ENCODE peak calls at places on chromosomes 12 and 14, in eight cellular contexts. X is neural progenitor cell, B is nephron progenitor cell, N is heart left ventricle, V is A549, Y is HFF-Myc, L is NB4, U is astrocyte of the spinal cord. I is an unnamed sample.

GRCh38 chr12:68162374-68162773 is 2.8 kb upstream of the IFNG start:
- DNase-seq in V (no peak), X (no peak), L (no peak), U (no peak), N (no peak), B (no peak), Y (no peak), I (no peak)

GRCh38 chr14:65297744-65298143 is 114.8 kb upstream of the FUT8 start:
- DNase-seq in Y (no peak), U (no peak), N (no peak), L (no peak), V (peak), X (no peak), B (no peak), I (no peak)

GRCh38 chr14:78135450-78135891 is 34.7 kb upstream of the NRXN3 start:
- DNase-seq in X (no peak), B (no peak), L (peak), V (peak), U (peak), N (no peak), Y (no peak), I (no peak)

GRCh38 chr12:94098466-94098865 is 49.9 kb upstream of the PLXNC1 start:
- DNase-seq in X (no peak), U (peak), L (no peak), B (no peak), V (no peak), N (no peak), Y (no peak), I (no peak)

GRCh38 chr14:80003138-80003537 is 208.2 kb downstream of the DIO2 start:
- DNase-seq in X (no peak), N (no peak), Y (peak), V (peak), B (no peak), U (no peak), L (no peak), I (no peak)

GRCh38 chr12:790608-791007 is 38.2 kb downstream of the WNK1 start:
- DNase-seq in X (no peak), Y (no peak), L (no peak), U (no peak), B (no peak), V (no peak), N (no peak), I (no peak)

GRCh38 chr14:104195854-104196253 is 57.5 kb downstream of the KIF26A start:
- DNase-seq in U (no peak), B (no peak), X (peak), V (no peak), L (no peak), N (no peak), Y (no peak), I (no peak)

GRCh38 chr12:53098354-53098981 is 1.0 kb downstream of the IGFBP6 start:
- DNase-seq in B (no peak), V (peak), X (no peak), Y (no peak), N (no peak), U (peak), L (no peak), I (no peak)

GRCh38 chr12:105822131-105823103 is 316.3 kb downstream of the NUAK1 start:
- DNase-seq in U (no peak), X (no peak), V (no peak), L (no peak), B (no peak), Y (no peak), N (no peak), I (no peak)

GRCh38 chr12:124481772-124482566 is 85.4 kb downstream of the NCOR2 start:
- DNase-seq in Y (no peak), V (no peak), B (no peak), X (no peak), U (no peak), L (no peak), N (peak), I (no peak)

GRCh38 chr12:95942532-95943230 is at the start of gene CCDC38:
- DNase-seq in X (peak), N (peak), U (peak), V (peak), B (peak), L (peak), Y (peak), I (peak)

GRCh38 chr14:53865716-53866115 is 90.9 kb downstream of the BMP4 start:
- DNase-seq in N (no peak), L (no peak), V (no peak), B (no peak), Y (no peak), U (no peak), X (no peak), I (no peak)

GRCh38 chr12:67714648-67715047 is 66.1 kb downstream of the DYRK2 start:
- DNase-seq in L (no peak), V (peak), U (no peak), B (no peak), N (no peak), Y (no peak), X (no peak), I (no peak)

GRCh38 chr14:96928779-96929380 is 131.7 kb downstream of the VRK1 start:
- DNase-seq in X (no peak), U (no peak), V (no peak), L (no peak), Y (no peak), N (no peak), B (no peak), I (no peak)

GRCh38 chr12:92301329-92301728 is 155.7 kb upstream of the BTG1 start:
- DNase-seq in X (no peak), U (no peak), V (no peak), N (no peak), L (no peak), Y (no peak), B (no peak), I (no peak)

GRCh38 chr12:104590002-104590401 is 133.3 kb downstream of the CHST11 start:
- DNase-seq in B (no peak), L (no peak), X (no peak), V (no peak), Y (no peak), U (no peak), N (no peak), I (no peak)

GRCh38 chr14:88748288-88748687 is 44.5 kb downstream of the EML5 start:
- DNase-seq in X (no peak), B (no peak), N (no peak), L (no peak), Y (no peak), U (no peak), V (no peak), I (no peak)

GRCh38 chr12:120168337-120168736 is 26.2 kb downstream of the GCN1 start:
- DNase-seq in N (no peak), X (no peak), B (no peak), U (no peak), V (no peak), Y (no peak), L (no peak), I (no peak)

GRCh38 chr12:66584673-66585072 is 94.2 kb downstream of the GRIP1 start:
- DNase-seq in V (peak), L (peak), B (no peak), U (peak), Y (no peak), N (no peak), X (no peak), I (no peak)

GRCh38 chr14:88825503-88825902 is 1.1 kb downstream of the TTC8 start:
- DNase-seq in V (no peak), B (no peak), U (no peak), X (no peak), L (no peak), N (no peak), Y (no peak), I (no peak)

GRCh38 chr14:103705158-103705523 is 10.1 kb downstream of the XRCC3 start:
- DNase-seq in B (no peak), L (no peak), Y (no peak), V (no peak), U (no peak), N (no peak), X (no peak), I (no peak)

GRCh38 chr12:54324617-54325441 is at the start of gene COPZ1:
- DNase-seq in L (peak), N (peak), B (peak), V (peak), Y (peak), U (peak), X (peak), I (peak)

GRCh38 chr12:52776435-52776834 is 710 bp downstream of the KRT76 start:
- DNase-seq in X (no peak), N (no peak), Y (no peak), V (no peak), U (no peak), B (no peak), L (no peak), I (no peak)

GRCh38 chr12:67509987-67510386 is 138.6 kb upstream of the DYRK2 start:
- DNase-seq in L (no peak), N (no peak), V (no peak), U (peak), B (no peak), X (no peak), Y (no peak), I (no peak)

GRCh38 chr12:121509339-121509738 is 71.5 kb downstream of the KDM2B start:
- DNase-seq in L (no peak), N (no peak), X (no peak), Y (no peak), B (no peak), U (no peak), V (no peak), I (no peak)

GRCh38 chr12:103673891-103674375 is 86.9 kb downstream of the STAB2 start:
- DNase-seq in L (no peak), N (no peak), X (no peak), B (no peak), Y (no peak), U (no peak), V (no peak), I (no peak)

GRCh38 chr14:50057331-50057730 is 59.0 kb downstream of the VCPKMT start:
- DNase-seq in X (no peak), U (no peak), Y (no peak), N (no peak), B (no peak), V (no peak), L (no peak), I (no peak)

GRCh38 chr14:50053935-50054334 is 62.4 kb downstream of the VCPKMT start:
- DNase-seq in L (no peak), U (no peak), X (no peak), N (no peak), V (no peak), B (no peak), Y (no peak), I (no peak)

GRCh38 chr14:50056457-50056856 is 59.9 kb downstream of the VCPKMT start:
- DNase-seq in Y (no peak), V (no peak), X (no peak), B (no peak), U (no peak), N (no peak), L (no peak), I (no peak)

GRCh38 chr14:50058112-50058511 is 58.3 kb downstream of the VCPKMT start:
- DNase-seq in Y (no peak), N (no peak), V (no peak), X (no peak), L (no peak), U (no peak), B (no peak), I (no peak)

GRCh38 chr14:50055461-50056228 is 60.7 kb downstream of the VCPKMT start:
- DNase-seq in B (no peak), V (no peak), U (no peak), N (peak), Y (no peak), X (peak), L (peak), I (no peak)
- TF ChIP-seq CTCF in B (no peak), V (no peak), U (peak), N (no peak), Y (no peak), X (peak), L (no peak), I (no peak)

DNA sequence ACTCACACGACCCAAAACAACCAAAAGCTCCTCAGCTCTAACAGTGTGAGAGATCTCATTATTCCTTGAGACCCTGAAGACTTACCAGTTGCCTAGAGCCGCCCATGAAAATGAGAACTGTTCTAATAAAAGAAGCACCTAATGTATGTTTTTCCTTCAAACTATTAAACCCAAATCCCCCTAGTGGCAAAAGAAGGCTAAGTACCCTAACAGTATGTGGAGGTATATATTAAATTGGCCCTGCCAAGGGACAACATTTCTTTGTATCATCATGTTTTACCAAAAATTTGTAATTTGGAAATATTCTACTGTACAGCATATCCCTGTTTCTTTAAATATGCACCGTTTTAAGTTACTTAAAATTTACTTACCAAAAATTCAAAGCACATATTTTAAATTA is 38.0 kb upstream of the PPFIA2 start:
- DNase-seq in X (peak), B (no peak), U (peak), V (peak), Y (no peak), L (peak), N (no peak), I (no peak)
- TF ChIP-seq CTCF in X (peak), B (peak), U (peak), V (peak), Y (no peak), L (peak), N (no peak), I (peak)

GRCh38 chr12:28460420-28461130 is 270.3 kb downstream of the CCDC91 start:
- DNase-seq in X (no peak), U (no peak), N (no peak), B (no peak), L (no peak), V (no peak), Y (no peak), I (no peak)

GRCh38 chr12:28456934-28457710 is 266.9 kb downstream of the CCDC91 start:
- DNase-seq in V (no peak), X (no peak), U (no peak), B (no peak), L (no peak), N (no peak), Y (no peak), I (no peak)

GRCh38 chr12:28463396-28463795 is 273.1 kb downstream of the CCDC91 start:
- DNase-seq in N (no peak), U (no peak), B (no peak), Y (no peak), X (no peak), V (no peak), L (no peak), I (no peak)

GRCh38 chr12:28457785-28458184 is 267.5 kb downstream of the CCDC91 start:
- DNase-seq in Y (no peak), B (no peak), L (no peak), V (no peak), N (no peak), X (no peak), U (peak), I (no peak)

DNA sequence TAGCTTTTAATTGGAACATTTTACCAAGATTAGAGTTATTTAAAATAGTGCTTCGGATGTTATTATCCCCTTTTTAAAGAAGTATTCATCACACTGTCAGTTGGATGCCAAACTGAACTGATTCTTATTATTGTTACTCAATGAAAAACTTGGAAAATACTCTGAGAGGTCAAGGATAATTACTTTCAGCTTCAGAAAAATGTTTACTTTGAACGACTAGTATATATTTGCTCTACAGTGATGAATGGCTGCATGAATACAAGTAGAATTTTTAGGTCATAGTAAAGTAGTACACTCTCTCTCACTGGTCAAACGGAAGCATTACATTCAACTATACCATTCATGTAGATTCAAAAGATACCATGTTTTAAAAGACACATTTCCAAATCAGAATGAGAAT is 269.2 kb downstream of the CCDC91 start:
- DNase-seq in X (no peak), U (no peak), Y (no peak), N (no peak), B (no peak), V (no peak), L (no peak), I (no peak)
- TF ChIP-seq CTCF in X (no peak), U (no peak), Y (no peak), N (no peak), B (no peak), V (no peak), L (no peak), I (no peak)

GRCh38 chr14:67627519-67627918 is 7.8 kb downstream of the ARG2 start:
- DNase-seq in B (no peak), Y (no peak), U (no peak), X (no peak), N (no peak), V (no peak), L (no peak), I (no peak)
- TF ChIP-seq CTCF in B (no peak), Y (no peak), U (no peak), X (no peak), N (no peak), V (no peak), L (no peak), I (no peak)

GRCh38 chr12:24020391-24021163 is 71.1 kb upstream of the SOX5 start:
- DNase-seq in U (no peak), Y (no peak), L (no peak), X (peak), V (no peak), N (no peak), B (no peak), I (no peak)

GRCh38 chr12:24021164-24021502 is 71.7 kb upstream of the SOX5 start:
- DNase-seq in X (no peak), L (no peak), U (no peak), N (no peak), Y (no peak), B (no peak), V (no peak), I (no peak)

GRCh38 chr12:24027352-24027751 is 77.9 kb upstream of the SOX5 start:
- DNase-seq in N (no peak), X (no peak), V (no peak), L (no peak), U (no peak), B (no peak), Y (no peak), I (no peak)

DNA sequence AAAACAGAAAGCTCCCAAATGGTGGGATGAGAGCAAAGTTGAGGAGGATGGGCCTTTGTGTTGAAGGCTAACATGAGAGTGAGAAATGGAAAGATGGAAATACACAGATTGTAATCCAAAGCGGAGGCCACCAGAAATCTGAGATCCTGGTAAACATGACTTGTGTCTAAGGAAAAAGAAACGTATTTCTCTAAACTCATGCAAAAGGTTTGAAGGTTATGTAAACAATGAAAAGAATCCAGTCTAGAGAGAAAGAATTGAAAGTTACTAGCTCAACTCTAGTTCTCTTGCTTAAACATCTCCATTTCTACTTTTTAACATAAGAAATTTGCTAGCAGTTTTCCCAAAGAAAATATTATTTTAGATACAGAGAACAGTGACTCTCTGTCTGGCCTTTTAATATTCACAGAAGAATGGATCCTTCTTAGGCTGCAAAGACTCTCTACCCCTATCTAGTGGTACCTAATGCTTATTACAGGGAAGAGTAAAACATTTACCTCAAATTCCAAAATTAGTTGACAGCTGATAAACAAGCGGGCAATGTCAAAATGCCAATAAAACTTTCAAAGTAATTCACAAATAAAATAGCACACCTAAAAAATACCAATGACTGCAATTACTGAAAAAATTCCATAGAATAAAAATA is 75.8 kb upstream of the SOX5 start:
- DNase-seq in B (no peak), V (no peak), N (no peak), L (peak), X (peak), Y (no peak), U (peak), I (no peak)
- TF ChIP-seq CTCF in B (peak), V (no peak), N (no peak), L (peak), X (peak), Y (no peak), U (peak), I (peak)

GRCh38 chr12:45729233-45730115 is at the start of gene ARID2:
- DNase-seq in N (peak), V (peak), L (peak), Y (no peak), X (peak), U (peak), B (peak), I (peak)

GRCh38 chr12:45731376-45731775 is 1.9 kb downstream of the ARID2 start:
- DNase-seq in X (peak), U (no peak), Y (no peak), B (no peak), V (no peak), L (no peak), N (no peak), I (no peak)

GRCh38 chr12:45730116-45730841 is 773 bp downstream of the ARID2 start:
- DNase-seq in U (peak), X (peak), L (peak), Y (no peak), V (peak), B (peak), N (peak), I (peak)

GRCh38 chr12:45732250-45732649 is 2.7 kb downstream of the ARID2 start:
- DNase-seq in B (no peak), V (no peak), L (peak), Y (no peak), N (no peak), U (peak), X (no peak), I (no peak)

GRCh38 chr12:45730842-45731336 is 1.4 kb downstream of the ARID2 start:
- DNase-seq in V (no peak), N (no peak), U (peak), L (peak), Y (no peak), X (no peak), B (no peak), I (peak)
- TF ChIP-seq CTCF in V (no peak), N (no peak), U (no peak), L (no peak), Y (no peak), X (no peak), B (no peak), I (no peak)